ENCODE peak calls at places on chromosomes 16 and 17, in eight cellular contexts. C, L, R, W, T, E, U and H are unnamed samples.

GRCh38 chr16:57514891-57515600 is 21.3 kb downstream of the CCDC102A start:
- DNase-seq in C (no peak), L (peak), R (no peak), W (peak), T (no peak), E (no peak), U (no peak), H (no peak)

GRCh38 chr16:17328971-17329370 is 141.8 kb downstream of the XYLT1 start:
- DNase-seq in C (peak), L (no peak), R (no peak), W (no peak), T (peak), E (no peak), U (no peak), H (no peak)

GRCh38 chr17:17859909-17860760 is 23.3 kb upstream of the SREBF1 start:
- DNase-seq in C (peak), L (peak), R (peak), W (peak), T (peak), E (peak), U (peak), H (no peak)

GRCh38 chr16:73020409-73020884 is 27.5 kb downstream of the ZFHX3 start:
- DNase-seq in C (peak), L (peak), R (peak), W (no peak), T (peak), E (peak), U (peak), H (peak)

GRCh38 chr17:44915321-44915726 is at the start of gene GFAP:
- DNase-seq in C (peak), L (no peak), R (no peak), W (no peak), T (no peak), E (no peak), U (no peak), H (no peak)

GRCh38 chr17:57521606-57522435 is 223.3 kb downstream of the CCDC182 start:
- DNase-seq in C (no peak), L (no peak), R (no peak), W (no peak), T (no peak), E (no peak), U (no peak), H (no peak)

GRCh38 chr17:81217531-81217930 is 5.2 kb downstream of the CEP131 start:
- DNase-seq in C (no peak), L (no peak), R (no peak), W (no peak), T (no peak), E (no peak), U (no peak), H (no peak)

GRCh38 chr17:7094661-7095064 is 14.6 kb upstream of the CLEC10A start:
- DNase-seq in C (no peak), L (no peak), R (no peak), W (no peak), T (no peak), E (no peak), U (no peak), H (no peak)

GRCh38 chr17:74274060-74274702 is at the start of gene DNAI2:
- DNase-seq in C (no peak), L (no peak), R (no peak), W (no peak), T (no peak), E (peak), U (no peak), H (no peak)

GRCh38 chr17:81868674-81869220 is 2.4 kb downstream of the ARHGDIA start:
- DNase-seq in C (peak), L (no peak), R (peak), W (peak), T (peak), E (peak), U (peak), H (no peak)

GRCh38 chr17:8189041-8189710 is 804 bp downstream of the BORCS6 start:
- DNase-seq in C (peak), L (peak), R (no peak), W (peak), T (peak), E (peak), U (peak), H (no peak)

GRCh38 chr16:85821441-85821901 is 22.0 kb downstream of the COX4I1 start:
- DNase-seq in C (peak), L (peak), R (peak), W (peak), T (peak), E (peak), U (peak), H (peak)

GRCh38 chr16:69410285-69410990 is 14.0 kb upstream of the CYB5B start:
- DNase-seq in C (no peak), L (no peak), R (peak), W (no peak), T (peak), E (no peak), U (peak), H (no peak)

GRCh38 chr16:72809446-72809845 is 238.5 kb downstream of the ZFHX3 start:
- DNase-seq in C (no peak), L (no peak), R (no peak), W (no peak), T (no peak), E (no peak), U (no peak), H (no peak)

GRCh38 chr16:65473699-65474098 is 351.8 kb upstream of the CDH11 start:
- DNase-seq in C (no peak), L (no peak), R (no peak), W (no peak), T (no peak), E (no peak), U (no peak), H (no peak)

GRCh38 chr17:13601776-13602551 is at the start of gene HS3ST3A1:
- DNase-seq in C (peak), L (peak), R (peak), W (peak), T (peak), E (no peak), U (peak), H (no peak)

GRCh38 chr16:64391009-64391663 is 730.7 kb downstream of the CDH11 start:
- DNase-seq in C (no peak), L (no peak), R (peak), W (no peak), T (no peak), E (no peak), U (peak), H (no peak)

GRCh38 chr17:76414334-76415295 is 30.2 kb downstream of the SPHK1 start:
- DNase-seq in C (peak), L (peak), R (peak), W (peak), T (peak), E (peak), U (peak), H (no peak)

GRCh38 chr17:76753061-76753961 is 15.4 kb downstream of the MFSD11 start:
- DNase-seq in C (no peak), L (no peak), R (no peak), W (no peak), T (no peak), E (no peak), U (no peak), H (no peak)

GRCh38 chr17:44146375-44147346 is 4.9 kb downstream of the HROB start:
- DNase-seq in C (no peak), L (no peak), R (no peak), W (no peak), T (no peak), E (no peak), U (no peak), H (no peak)

GRCh38 chr16:68070249-68070725 is 14.9 kb upstream of the NFATC3 start:
- DNase-seq in C (no peak), L (no peak), R (no peak), W (no peak), T (no peak), E (no peak), U (no peak), H (no peak)
- H3K4me3 ChIP-seq in C (no peak), L (no peak), R (no peak), W (no peak), T (no peak), E (no peak), U (no peak), H (no peak)

GRCh38 chr16:29664133-29664912 is 1.3 kb downstream of the SPN start:
- DNase-seq in C (no peak), L (no peak), R (no peak), W (peak), T (no peak), E (peak), U (no peak), H (no peak)

GRCh38 chr16:29662729-29663019 is 373 bp upstream of the SPN start:
- DNase-seq in C (no peak), L (no peak), R (no peak), W (no peak), T (no peak), E (no peak), U (no peak), H (no peak)

GRCh38 chr16:29662000-29662728 is 883 bp upstream of the SPN start:
- DNase-seq in C (no peak), L (no peak), R (no peak), W (no peak), T (no peak), E (no peak), U (no peak), H (no peak)

GRCh38 chr16:29663020-29663828 is at the start of gene SPN:
- DNase-seq in C (no peak), L (no peak), R (no peak), W (peak), T (no peak), E (no peak), U (no peak), H (no peak)

GRCh38 chr16:29663829-29664132 is 734 bp downstream of the SPN start:
- DNase-seq in C (no peak), L (no peak), R (no peak), W (no peak), T (no peak), E (no peak), U (no peak), H (no peak)
- H3K4me3 ChIP-seq in C (no peak), L (no peak), R (no peak), W (no peak), T (no peak), E (no peak), U (no peak), H (no peak)

GRCh38 chr16:850668-851067 is 50.1 kb upstream of the GNG13 start:
- DNase-seq in C (no peak), L (peak), R (no peak), W (peak), T (no peak), E (no peak), U (no peak), H (no peak)
- H3K4me3 ChIP-seq in C (no peak), L (no peak), R (no peak), W (no peak), T (no peak), E (no peak), U (no peak), H (no peak)

GRCh38 chr16:66548068-66548467 is 1.9 kb downstream of the TK2 start:
- DNase-seq in C (no peak), L (no peak), R (no peak), W (no peak), T (no peak), E (no peak), U (no peak), H (no peak)
- H3K4me3 ChIP-seq in C (no peak), L (no peak), R (no peak), W (no peak), T (no peak), E (no peak), U (no peak), H (no peak)

GRCh38 chr16:67934306-67935095 is 2.1 kb downstream of the PSMB10 start:
- DNase-seq in C (no peak), L (no peak), R (no peak), W (no peak), T (no peak), E (no peak), U (no peak), H (no peak)
- H3K4me3 ChIP-seq in C (peak), L (peak), R (peak), W (peak), T (peak), E (no peak), U (peak), H (peak)

DNA sequence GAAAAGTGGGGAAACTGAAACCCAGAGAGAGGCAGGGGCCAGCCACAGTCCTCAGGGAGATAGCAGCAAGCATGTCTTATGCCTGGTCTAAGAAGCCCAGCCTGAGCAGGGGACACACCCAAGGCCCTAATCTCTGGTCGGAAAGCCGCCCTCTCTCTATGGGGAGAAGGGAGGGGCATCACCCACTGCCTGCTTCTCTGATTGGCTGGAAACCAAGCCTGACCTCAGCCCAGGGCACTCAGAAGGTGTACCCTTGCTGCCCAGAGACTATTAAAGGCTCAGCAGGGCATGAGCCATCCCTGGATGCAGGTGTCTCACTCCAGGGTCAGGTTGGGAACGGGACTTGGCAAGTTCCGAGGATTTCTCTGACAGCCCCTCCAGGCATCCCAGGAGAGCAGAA is 5.7 kb upstream of the KRT13 start:
- DNase-seq in C (peak), L (no peak), R (no peak), W (no peak), T (no peak), E (no peak), U (no peak), H (no peak)
- H3K4me3 ChIP-seq in C (no peak), L (no peak), R (no peak), W (no peak), T (no peak), E (no peak), U (no peak), H (no peak)

DNA sequence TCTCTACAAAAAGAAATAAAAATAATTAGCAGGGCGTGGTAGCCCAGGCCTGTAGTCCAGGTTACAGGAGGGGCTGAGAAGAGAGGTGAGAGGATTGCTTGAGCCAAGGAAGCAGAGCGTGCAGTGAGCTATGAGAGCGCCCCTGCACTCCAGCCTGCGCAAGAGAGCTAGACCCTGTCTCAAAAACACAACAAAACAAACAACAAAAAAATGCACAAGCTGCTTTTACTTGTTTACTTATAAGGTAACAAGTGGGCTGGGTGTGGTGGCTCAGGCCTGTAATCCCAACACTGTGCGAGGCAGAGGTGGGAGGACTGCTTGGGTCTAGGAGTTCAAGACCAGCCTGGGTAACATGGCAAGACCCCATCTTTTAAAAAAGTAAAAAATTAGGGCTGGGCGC is 1.7 kb downstream of the CYTH1 start:
- DNase-seq in C (no peak), L (no peak), R (no peak), W (peak), T (no peak), E (no peak), U (no peak), H (no peak)
- H3K4me3 ChIP-seq in C (no peak), L (peak), R (no peak), W (peak), T (no peak), E (no peak), U (no peak), H (peak)

GRCh38 chr17:72274632-72275031 is 153.8 kb downstream of the SOX9 start:
- DNase-seq in C (no peak), L (no peak), R (no peak), W (no peak), T (no peak), E (no peak), U (no peak), H (no peak)
- H3K4me3 ChIP-seq in C (no peak), L (no peak), R (no peak), W (no peak), T (no peak), E (no peak), U (no peak), H (no peak)

GRCh38 chr17:2797632-2798031 is 1.4 kb downstream of the RAP1GAP2 start:
- DNase-seq in C (no peak), L (no peak), R (no peak), W (no peak), T (no peak), E (no peak), U (no peak), H (peak)

GRCh38 chr17:2799653-2800052 is 3.4 kb downstream of the RAP1GAP2 start:
- DNase-seq in C (no peak), L (no peak), R (no peak), W (no peak), T (no peak), E (no peak), U (no peak), H (no peak)

GRCh38 chr17:2797226-2797625 is 988 bp downstream of the RAP1GAP2 start:
- DNase-seq in C (no peak), L (no peak), R (no peak), W (no peak), T (no peak), E (no peak), U (no peak), H (no peak)

GRCh38 chr17:2798679-2799078 is 2.4 kb downstream of the RAP1GAP2 start:
- DNase-seq in C (no peak), L (no peak), R (no peak), W (no peak), T (no peak), E (no peak), U (no peak), H (no peak)

GRCh38 chr17:2798188-2798587 is 1.9 kb downstream of the RAP1GAP2 start:
- DNase-seq in C (no peak), L (no peak), R (no peak), W (no peak), T (no peak), E (no peak), U (no peak), H (no peak)
- H3K4me3 ChIP-seq in C (no peak), L (no peak), R (no peak), W (no peak), T (no peak), E (no peak), U (no peak), H (no peak)